ENCODE peak calls at places on chromosome 19, in four cellular contexts. Z is activated CD4-positive, alpha-beta T cell treated with anti-CD3 and anti-CD28 coated beads, Interleukin-2, amount 50 U/mL, for 48 hours; X is ascending aorta; J is iPS-NIHi11. I is an unnamed sample.

GRCh38 chr19:39997595-39998216 is 846 bp downstream of the ZNF546 start:
- DNase-seq in Z (peak; percentile 41), X (no peak), J (no peak), I (no peak)

GRCh38 chr19:8113017-8113416 is 36.4 kb downstream of the FBN3 start:
- DNase-seq in Z (no peak), X (no peak), J (no peak), I (no peak)

GRCh38 chr19:30719991-30720329 is 347.8 kb downstream of the ZNF536 start:
- DNase-seq in Z (no peak), X (no peak), J (peak; percentile 42), I (peak; percentile 19)

GRCh38 chr19:41907994-41908615 is 20.1 kb downstream of the ERFL start:
- DNase-seq in Z (no peak), X (no peak), J (no peak), I (no peak)

GRCh38 chr19:7860902-7861618 is 13.1 kb downstream of the PRR36 start:
- DNase-seq in Z (no peak), X (no peak), J (no peak), I (no peak)

GRCh38 chr19:3775374-3775711 is 3.3 kb upstream of the RAX2 start:
- DNase-seq in Z (no peak), X (no peak), J (no peak), I (no peak)

GRCh38 chr19:10151521-10151920 is 31.8 kb upstream of the EIF3G start:
- DNase-seq in Z (no peak), X (no peak), J (no peak), I (no peak)

GRCh38 chr19:13118424-13119193 is 545 bp downstream of the NACC1 start:
- DNase-seq in Z (peak; percentile 63), X (no peak), J (peak; percentile 97), I (peak; percentile 70)

GRCh38 chr19:53466726-53467125 is 807 bp upstream of the ZNF813 start:
- DNase-seq in Z (no peak), X (no peak), J (no peak), I (no peak)

GRCh38 chr19:32674153-32674958 is 624 bp downstream of the ANKRD27 start:
- DNase-seq in Z (no peak), X (no peak), J (no peak), I (peak; percentile 4)

GRCh38 chr19:55654323-55654832 is 457 bp upstream of the U2AF2 start:
- DNase-seq in Z (peak; percentile 99), X (peak; percentile 100), J (peak; percentile 82), I (peak; percentile 97)

GRCh38 chr19:41353466-41354342 is at the start of gene TGFB1:
- DNase-seq in Z (peak; percentile 92), X (peak; percentile 95), J (peak; percentile 93), I (peak; percentile 88)

GRCh38 chr19:7242601-7243258 is 51.5 kb downstream of the INSR start:
- DNase-seq in Z (no peak), X (peak; percentile 79), J (no peak), I (no peak)

I was measured in HAP-1.